ENCODE peak calls at places on chromosomes 2 and 18, in six cellular contexts. K is K562, F is HCT116, E is SK-N-SH, Q is GM12878, U is HepG2. R is an unnamed sample.
A peak's percentile ranks its signal among the peaks of the same experiment; 100 is the strongest.

GRCh38 chr18:61861372-61861771 is 31.4 kb downstream of the RNF152 start:
- DNase-seq in K (no peak), F (no peak), E (no peak), Q (no peak), U (no peak), R (no peak)

GRCh38 chr2:117835990-117836760 is 21.7 kb downstream of the DDX18 start:
- DNase-seq in K (peak; percentile 39), F (no peak), E (peak; percentile 86), Q (no peak), U (peak; percentile 54), R (peak; percentile 93)

GRCh38 chr18:22001912-22002487 is 167.4 kb upstream of the GATA6 start:
- DNase-seq in K (no peak), F (no peak), E (no peak), Q (no peak), U (peak; percentile 76), R (no peak)

GRCh38 chr18:65704051-65704450 is 46.8 kb upstream of the CDH7 start:
- DNase-seq in K (no peak), F (no peak), E (no peak), Q (no peak), U (no peak), R (no peak)

GRCh38 chr2:241224068-241224850 is 35.8 kb downstream of the ANO7 start:
- DNase-seq in K (no peak), F (no peak), E (peak; percentile 91), Q (no peak), U (peak; percentile 87), R (peak; percentile 44)

GRCh38 chr2:43754180-43754579 is 19.7 kb upstream of the DYNC2LI1 start:
- DNase-seq in K (no peak), F (no peak), E (no peak), Q (no peak), U (no peak), R (peak; percentile 28)

GRCh38 chr2:65589667-65590066 is 157.3 kb upstream of the SPRED2 start:
- DNase-seq in K (no peak), F (no peak), E (no peak), Q (no peak), U (no peak), R (no peak)

GRCh38 chr2:11129598-11130449 is 25.4 kb upstream of the SLC66A3 start:
- DNase-seq in K (peak; percentile 94), F (peak; percentile 65), E (peak; percentile 96), Q (no peak), U (peak; percentile 62), R (peak; percentile 93)

GRCh38 chr2:181203412-181203811 is 223.0 kb downstream of the UBE2E3 start:
- DNase-seq in K (no peak), F (peak; percentile 79), E (no peak), Q (no peak), U (no peak), R (no peak)

GRCh38 chr2:173327421-173327820 is 27.3 kb upstream of the CDCA7 start:
- DNase-seq in K (no peak), F (no peak), E (no peak), Q (no peak), U (no peak), R (no peak)

GRCh38 chr2:6215053-6215452 is 522.9 kb downstream of the SOX11 start:
- DNase-seq in K (no peak), F (no peak), E (no peak), Q (no peak), U (no peak), R (no peak)

GRCh38 chr18:55839350-55839749 is 251.4 kb upstream of the TCF4 start:
- DNase-seq in K (no peak), F (no peak), E (no peak), Q (no peak), U (no peak), R (no peak)

GRCh38 chr18:23258566-23259265 is 123.4 kb downstream of the CABLES1 start:
- DNase-seq in K (no peak), F (no peak), E (no peak), Q (no peak), U (no peak), R (no peak)

GRCh38 chr2:143434445-143434844 is 305.2 kb downstream of the ARHGAP15 start:
- DNase-seq in K (no peak), F (no peak), E (no peak), Q (no peak), U (no peak), R (no peak)

GRCh38 chr2:143259368-143259958 is 130.2 kb downstream of the ARHGAP15 start:
- DNase-seq in K (peak; percentile 15), F (peak; percentile 51), E (peak; percentile 37), Q (peak; percentile 36), U (peak; percentile 63), R (peak; percentile 84)

GRCh38 chr18:72799106-72799505 is 68.7 kb downstream of the NETO1 start:
- DNase-seq in K (no peak), F (no peak), E (no peak), Q (no peak), U (no peak), R (no peak)

GRCh38 chr2:26612034-26612433 is 29.1 kb downstream of the CIB4 start:
- DNase-seq in K (no peak), F (no peak), E (peak; percentile 11), Q (no peak), U (no peak), R (no peak)

GRCh38 chr18:53153281-53153680 is 813.3 kb downstream of the DCC start:
- DNase-seq in K (no peak), F (no peak), E (no peak), Q (no peak), U (peak; percentile 2), R (peak; percentile 65)

GRCh38 chr18:8286303-8286702 is 322.9 kb upstream of the RAB12 start:
- DNase-seq in K (no peak), F (no peak), E (no peak), Q (no peak), U (no peak), R (no peak)

GRCh38 chr2:152222975-152223638 is 47.5 kb upstream of the STAM2 start:
- DNase-seq in K (no peak), F (no peak), E (peak; percentile 23), Q (no peak), U (peak; percentile 59), R (peak; percentile 5)
- H2AFZ ChIP-seq in K (no peak overlapping the region), F (no peak overlapping the region), E (no peak overlapping the region), Q (no peak overlapping the region), U (no peak overlapping the region), R (peak overlapping the region; percentile 6)

GRCh38 chr2:96534701-96535181 is 1.8 kb upstream of the ARID5A start:
- DNase-seq in K (no peak), F (no peak), E (peak; percentile 59), Q (no peak), U (no peak), R (no peak)
- H3K4me1 ChIP-seq in K (peaks cover 13% of the 10 kb centered on the region), F (peaks cover 60% of the 10 kb centered on the region), E (peaks cover 49% of the 10 kb centered on the region), Q (peaks cover 60% of the 10 kb centered on the region), U (peaks cover 58% of the 10 kb centered on the region), R (peaks cover 31% of the 10 kb centered on the region)

DNA sequence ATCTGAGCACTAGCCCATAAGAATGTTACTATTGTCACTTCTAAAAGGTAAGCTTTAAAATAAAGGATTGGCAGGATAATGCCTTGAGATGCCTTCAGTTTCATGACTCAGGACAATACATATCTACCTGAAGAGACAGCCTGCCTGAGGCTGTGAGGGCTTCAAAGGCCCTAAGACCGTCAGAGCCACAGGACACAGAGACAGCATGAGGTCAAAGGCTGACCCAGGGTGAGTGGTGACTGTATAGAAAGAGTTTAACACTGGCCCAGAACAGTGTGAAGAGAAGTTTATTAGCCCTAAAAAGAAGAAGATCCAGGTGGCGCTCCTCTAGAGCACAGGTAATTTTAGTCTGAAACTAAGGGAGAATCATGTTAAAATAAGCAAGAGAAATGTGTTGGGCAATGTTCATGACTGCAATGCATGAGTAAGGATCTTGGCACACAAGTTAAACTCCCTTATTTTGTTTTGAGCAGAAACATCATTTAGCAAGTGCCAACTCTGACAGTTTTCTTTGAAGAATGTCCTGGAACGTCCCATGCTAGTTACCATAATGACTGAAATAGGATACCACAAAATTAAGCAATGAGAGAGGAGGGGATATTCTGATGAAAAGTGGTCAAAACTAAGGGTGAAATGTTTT is 78.1 kb upstream of the FAM110C start:
- DNase-seq in K (no peak), F (no peak), E (no peak), Q (no peak), U (no peak), R (no peak)
- TF ChIP-seq REST in K (no peak), F (no peak), E (no peak), Q (no peak), U (no peak), R (no peak)

DNA sequence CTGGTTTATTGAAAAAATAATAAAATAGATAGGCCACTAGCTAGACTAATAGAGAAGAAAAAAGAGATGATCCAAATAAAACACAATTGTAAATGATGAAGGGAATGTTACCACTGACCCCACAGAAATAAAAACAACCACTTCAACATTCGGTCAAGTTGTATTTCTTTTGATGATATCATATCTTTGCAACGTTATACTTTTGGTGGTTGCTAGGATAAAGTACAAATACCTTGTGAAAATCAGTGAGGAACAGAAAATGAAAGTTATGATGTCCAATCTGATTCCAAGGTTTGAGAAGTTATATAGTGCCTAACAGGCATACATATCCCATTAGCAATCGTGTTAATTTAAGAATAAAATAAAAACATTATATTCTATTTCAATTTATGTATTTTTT is 6.6 kb upstream of the ASNSD1 start:
- DNase-seq in K (no peak), F (no peak), E (no peak), Q (no peak), U (no peak), R (no peak)
- H2AFZ ChIP-seq in K (no peak overlapping the region), F (no peak overlapping the region), E (no peak overlapping the region), Q (no peak overlapping the region), U (no peak overlapping the region), R (no peak overlapping the region)

GRCh38 chr2:101729521-101730190 is 32.1 kb downstream of the MAP4K4 start:
- DNase-seq in K (no peak), F (no peak), E (no peak), Q (no peak), U (no peak), R (no peak)
- H3K4me1 ChIP-seq in K (peaks cover 3% of the 10 kb centered on the region), F (peaks cover 4% of the 10 kb centered on the region), E (peaks cover 21% of the 10 kb centered on the region), Q (no peaks in the 10 kb centered on the region), U (peaks cover 100% of the 10 kb centered on the region), R (peaks cover 25% of the 10 kb centered on the region)

GRCh38 chr2:166106431-166107015 is 21.3 kb downstream of the SCN1A start:
- DNase-seq in K (no peak), F (no peak), E (peak; percentile 48), Q (no peak), U (peak; percentile 19), R (peak; percentile 76)
- TF ChIP-seq REST in K (no peak), F (no peak), E (no peak), Q (no peak), U (no peak), R (no peak)

GRCh38 chr2:187959821-187960220 is 331.9 kb upstream of the GULP1 start:
- DNase-seq in K (no peak), F (no peak), E (no peak), Q (no peak), U (no peak), R (no peak)
- H2AFZ ChIP-seq in K (no peak overlapping the region), F (no peak overlapping the region), E (no peak overlapping the region), Q (no peak overlapping the region), U (no peak overlapping the region), R (no peak overlapping the region)

GRCh38 chr2:69348781-69349180 is 38.2 kb downstream of the GFPT1 start:
- DNase-seq in K (no peak), F (no peak), E (no peak), Q (no peak), U (no peak), R (no peak)
- H3K4me1 ChIP-seq in K (no peaks in the 10 kb centered on the region), F (no peaks in the 10 kb centered on the region), E (no peaks in the 10 kb centered on the region), Q (no peaks in the 10 kb centered on the region), U (peaks cover 11% of the 10 kb centered on the region), R (no peaks in the 10 kb centered on the region)